ENCODE peak calls at places on chromosomes 4 and X, in nine cellular contexts. M is activated naive CD4-positive, alpha-beta T cell treated with anti-CD3 and anti-CD28 coated beads for 36 hours; N is T-helper 1 cell; R is tibial nerve; E is AG08396; C is stimulated activated CD4-positive, alpha-beta T cell treated with anti-CD3 and anti-CD28 coated beads, TNF-alpha, amount 100 ng/mL, for 48 hours; I is cardiac muscle cell; H is T-helper 17 cell; Z is NCI-H345. J is an unnamed sample.

GRCh38 chr4:169164669-169165415 is 105.9 kb downstream of the SH3RF1 start:
- DNase-seq in M (no peak), N (no peak), R (no peak), E (peak), C (no peak), I (no peak), H (no peak), Z (no peak), J (no peak)

GRCh38 chr4:101081695-101082369 is 265.5 kb downstream of the PPP3CA start:
- DNase-seq in M (no peak), N (no peak), R (no peak), E (no peak), C (no peak), I (no peak), H (no peak), Z (no peak), J (no peak)

GRCh38 chr4:47662975-47663374 is 174.9 kb downstream of the CORIN start:
- DNase-seq in M (peak), N (no peak), R (no peak), E (no peak), C (no peak), I (no peak), H (no peak), Z (no peak), J (no peak)

GRCh38 chr4:76200771-76201224 is 12.8 kb downstream of the SCARB2 start:
- DNase-seq in M (peak), N (no peak), R (no peak), E (no peak), C (no peak), I (no peak), H (no peak), Z (peak), J (no peak)

GRCh38 chr4:80705311-80705710 is 325.2 kb upstream of the BMP3 start:
- DNase-seq in M (no peak), N (no peak), R (no peak), E (no peak), C (no peak), I (no peak), H (no peak), Z (no peak), J (no peak)

GRCh38 chr4:8427761-8428287 is 12.7 kb downstream of the ACOX3 start:
- DNase-seq in M (no peak), N (no peak), R (no peak), E (peak), C (no peak), I (peak), H (no peak), Z (no peak), J (no peak)

GRCh38 chrX:37331546-37331945 is 17.6 kb upstream of the PRRG1 start:
- DNase-seq in M (no peak), N (no peak), R (no peak), E (no peak), C (no peak), I (no peak), H (no peak), Z (no peak), J (no peak)

GRCh38 chrX:154908821-154909220 is 22.7 kb downstream of the F8A1 start:
- DNase-seq in M (no peak), N (no peak), R (no peak), E (no peak), C (no peak), I (no peak), H (no peak), Z (no peak), J (no peak)

GRCh38 chrX:119690921-119691716 is 1.8 kb downstream of the SEPTIN6 start:
- DNase-seq in M (peak), N (peak), R (no peak), E (no peak), C (no peak), I (peak), H (no peak), Z (no peak), J (peak)

GRCh38 chr4:108001540-108001939 is 11.9 kb downstream of the HADH start:
- DNase-seq in M (no peak), N (no peak), R (no peak), E (no peak), C (no peak), I (no peak), H (no peak), Z (no peak), J (no peak)

GRCh38 chr4:137267024-137267423 is 265.3 kb downstream of the PCDH18 start:
- DNase-seq in M (no peak), N (no peak), R (no peak), E (peak), C (no peak), I (peak), H (no peak), Z (no peak), J (no peak)

GRCh38 chr4:14168919-14169318 is 541.4 kb upstream of the BOD1L1 start:
- DNase-seq in M (peak), N (no peak), R (no peak), E (peak), C (no peak), I (peak), H (no peak), Z (peak), J (no peak)

GRCh38 chrX:826026-826425 is 195.4 kb downstream of the SHOX start:
- DNase-seq in M (no peak), N (no peak), R (no peak), E (no peak), C (no peak), I (no peak), H (no peak), Z (no peak), J (no peak)

GRCh38 chr4:118957683-118958082 is 69.0 kb downstream of the SYNPO2 start:
- DNase-seq in M (no peak), N (no peak), R (no peak), E (no peak), C (no peak), I (peak), H (no peak), Z (no peak), J (no peak)

GRCh38 chrX:98071331-98071730 is 1187.6 kb downstream of the RPA4 start:
- DNase-seq in M (no peak), N (no peak), R (no peak), E (peak), C (no peak), I (no peak), H (no peak), Z (no peak), J (no peak)

GRCh38 chrX:13283512-13283911 is 36.3 kb downstream of the ATXN3L start:
- DNase-seq in M (no peak), N (no peak), R (no peak), E (no peak), C (no peak), I (peak), H (no peak), Z (no peak), J (no peak)

GRCh38 chr4:170476351-170476750 is 386.6 kb upstream of the AADAT start:
- DNase-seq in M (no peak), N (no peak), R (no peak), E (no peak), C (no peak), I (no peak), H (no peak), Z (no peak), J (no peak)

GRCh38 chr4:31793907-31794306 is 1073.7 kb downstream of the PCDH7 start:
- DNase-seq in M (no peak), N (no peak), R (no peak), E (no peak), C (no peak), I (peak), H (no peak), Z (no peak), J (no peak)

GRCh38 chr4:54607067-54607466 is 50.7 kb upstream of the KIT start:
- DNase-seq in M (no peak), N (no peak), R (no peak), E (no peak), C (no peak), I (no peak), H (no peak), Z (no peak), J (no peak)

GRCh38 chr4:92969650-92970370 is 666.0 kb downstream of the GRID2 start:
- DNase-seq in M (no peak), N (no peak), R (no peak), E (peak), C (no peak), I (peak), H (no peak), Z (no peak), J (no peak)

GRCh38 chr4:17967078-17967477 is 54.5 kb downstream of the LCORL start:
- DNase-seq in M (no peak), N (no peak), R (no peak), E (no peak), C (no peak), I (no peak), H (no peak), Z (no peak), J (no peak)

GRCh38 chrX:152987801-152988200 is 6.1 kb downstream of the PNMA5 start:
- DNase-seq in M (no peak), N (no peak), R (no peak), E (no peak), C (no peak), I (no peak), H (no peak), Z (no peak), J (no peak)

GRCh38 chr4:41143721-41144379 is 70.5 kb downstream of the APBB2 start:
- DNase-seq in M (no peak), N (no peak), R (no peak), E (no peak), C (no peak), I (peak), H (no peak), Z (no peak), J (no peak)

GRCh38 chr4:23648846-23649596 is 240.8 kb downstream of the PPARGC1A start:
- DNase-seq in M (no peak), N (no peak), R (no peak), E (no peak), C (no peak), I (no peak), H (no peak), Z (no peak), J (no peak)

GRCh38 chr4:124019749-124020549 is 623.4 kb downstream of the SPRY1 start:
- DNase-seq in M (no peak), N (no peak), R (no peak), E (no peak), C (no peak), I (peak), H (no peak), Z (no peak), J (no peak)

GRCh38 chr4:159021597-159022385 is 81.1 kb upstream of the RAPGEF2 start:
- DNase-seq in M (no peak), N (no peak), R (no peak), E (no peak), C (no peak), I (no peak), H (no peak), Z (no peak), J (no peak)

GRCh38 chrX:1618689-1619088 is 3.8 kb downstream of the ASMT start:
- DNase-seq in M (no peak), N (no peak), R (no peak), E (no peak), C (no peak), I (no peak), H (no peak), Z (no peak), J (no peak)

GRCh38 chr4:134388351-134388750 is 186.8 kb upstream of the PABPC4L start:
- DNase-seq in M (no peak), N (no peak), R (no peak), E (no peak), C (no peak), I (no peak), H (no peak), Z (no peak), J (no peak)

GRCh38 chrX:101370888-101371504 is 15.0 kb downstream of the BTK start:
- DNase-seq in M (no peak), N (no peak), R (no peak), E (no peak), C (no peak), I (no peak), H (no peak), Z (no peak), J (no peak)

GRCh38 chr4:169385356-169385755 is 114.6 kb upstream of the SH3RF1 start:
- DNase-seq in M (no peak), N (no peak), R (no peak), E (no peak), C (no peak), I (no peak), H (no peak), Z (no peak), J (no peak)

GRCh38 chr4:139028191-139028661 is 12.6 kb downstream of the NOCT start:
- DNase-seq in M (no peak), N (no peak), R (no peak), E (no peak), C (no peak), I (no peak), H (no peak), Z (peak), J (no peak)

GRCh38 chrX:1105671-1106419 is 106.6 kb downstream of the CRLF2 start:
- DNase-seq in M (no peak), N (no peak), R (no peak), E (no peak), C (no peak), I (no peak), H (no peak), Z (no peak), J (no peak)

GRCh38 chr4:148335133-148335532 is 107.1 kb downstream of the NR3C2 start:
- DNase-seq in M (no peak), N (no peak), R (no peak), E (no peak), C (no peak), I (no peak), H (no peak), Z (no peak), J (no peak)

GRCh38 chr4:168432419-168433146 is 47.7 kb downstream of the DDX60L start:
- DNase-seq in M (no peak), N (no peak), R (no peak), E (no peak), C (no peak), I (no peak), H (no peak), Z (no peak), J (no peak)

GRCh38 chr4:8117278-8117682 is 41.3 kb downstream of the ABLIM2 start:
- DNase-seq in M (peak), N (no peak), R (no peak), E (peak), C (peak), I (peak), H (no peak), Z (peak), J (no peak)

GRCh38 chr4:8695237-8696219 is 103.0 kb downstream of the CPZ start:
- DNase-seq in M (no peak), N (no peak), R (no peak), E (no peak), C (no peak), I (no peak), H (no peak), Z (no peak), J (no peak)

GRCh38 chr4:81040175-81040659 is 9.7 kb downstream of the BMP3 start:
- DNase-seq in M (no peak), N (no peak), R (no peak), E (peak), C (no peak), I (peak), H (no peak), Z (peak), J (no peak)

GRCh38 chr4:98601719-98602118 is 56.7 kb downstream of the TSPAN5 start:
- DNase-seq in M (peak), N (no peak), R (no peak), E (no peak), C (no peak), I (peak), H (no peak), Z (no peak), J (no peak)

GRCh38 chr4:24054910-24055309 is 165.1 kb upstream of the PPARGC1A start:
- DNase-seq in M (no peak), N (no peak), R (no peak), E (no peak), C (no peak), I (no peak), H (no peak), Z (no peak), J (no peak)